ENCODE peak calls at places on chromosomes 5 and 9, in six cellular contexts. C, M, X, T, G and D are unnamed samples.

GRCh38 chr5:176744584-176744965 is 65.8 kb upstream of the UNC5A start:
- DNase-seq in C (no peak), M (peak), X (no peak), T (no peak), G (no peak), D (no peak)

GRCh38 chr9:98916660-98917059 is 27.0 kb upstream of the COL15A1 start:
- DNase-seq in C (no peak), M (no peak), X (no peak), T (no peak), G (no peak), D (no peak)

GRCh38 chr5:154288145-154288544 is 97.6 kb downstream of the GALNT10 start:
- DNase-seq in C (no peak), M (no peak), X (no peak), T (no peak), G (no peak), D (no peak)

GRCh38 chr5:177334155-177334551 is 17.3 kb downstream of the LMAN2 start:
- DNase-seq in C (no peak), M (no peak), X (no peak), T (no peak), G (no peak), D (no peak)

GRCh38 chr9:134192951-134193731 is 28.8 kb upstream of the RNU6ATAC start:
- DNase-seq in C (no peak), M (no peak), X (peak), T (no peak), G (no peak), D (no peak)

GRCh38 chr9:108634164-108634563 is 221.6 kb downstream of the ACTL7B start:
- DNase-seq in C (no peak), M (no peak), X (no peak), T (no peak), G (no peak), D (peak)

GRCh38 chr5:4330327-4330726 is 734.7 kb downstream of the IRX1 start:
- DNase-seq in C (no peak), M (no peak), X (no peak), T (no peak), G (no peak), D (no peak)

GRCh38 chr5:87885727-87886126 is 382.9 kb downstream of the TMEM161B start:
- DNase-seq in C (no peak), M (peak), X (no peak), T (no peak), G (no peak), D (no peak)

GRCh38 chr9:85522459-85523092 is 219.2 kb downstream of the AGTPBP1 start:
- DNase-seq in C (peak), M (no peak), X (peak), T (no peak), G (no peak), D (peak)

GRCh38 chr9:128232811-128233428 is 29.7 kb downstream of the DNM1 start:
- DNase-seq in C (no peak), M (no peak), X (no peak), T (no peak), G (no peak), D (no peak)

GRCh38 chr5:3311443-3311842 is 284.2 kb upstream of the IRX1 start:
- DNase-seq in C (no peak), M (no peak), X (no peak), T (no peak), G (no peak), D (no peak)

GRCh38 chr5:144549580-144549979 is 378.9 kb downstream of the KCTD16 start:
- DNase-seq in C (no peak), M (no peak), X (no peak), T (no peak), G (no peak), D (no peak)

GRCh38 chr5:142982821-142983200 is 212.6 kb downstream of the ARHGAP26 start:
- DNase-seq in C (no peak), M (no peak), X (no peak), T (no peak), G (no peak), D (no peak)

GRCh38 chr5:149405550-149406202 is 26.6 kb upstream of the IL17B start:
- DNase-seq in C (no peak), M (no peak), X (no peak), T (no peak), G (no peak), D (no peak)

GRCh38 chr5:177537389-177538361 is 16.7 kb downstream of the FAM193B start:
- DNase-seq in C (peak), M (no peak), X (no peak), T (no peak), G (no peak), D (no peak)

GRCh38 chr5:21880164-21880563 is 973.0 kb downstream of the CDH12 start:
- DNase-seq in C (no peak), M (no peak), X (no peak), T (no peak), G (no peak), D (no peak)

GRCh38 chr5:64872044-64872443 is 103.3 kb downstream of the CWC27 start:
- DNase-seq in C (no peak), M (no peak), X (no peak), T (no peak), G (no peak), D (no peak)

GRCh38 chr9:14372437-14373318 is 58.7 kb upstream of the NFIB start:
- DNase-seq in C (peak), M (peak), X (no peak), T (no peak), G (no peak), D (peak)

GRCh38 chr5:125336401-125336800 is 590.0 kb upstream of the ZNF608 start:
- DNase-seq in C (no peak), M (no peak), X (no peak), T (no peak), G (no peak), D (no peak)

GRCh38 chr9:504921-505821 is 290.5 kb downstream of the DOCK8 start:
- DNase-seq in C (no peak), M (no peak), X (peak), T (peak), G (peak), D (no peak)

GRCh38 chr9:117704024-117704575 is at the start of gene TLR4:
- DNase-seq in C (peak), M (peak), X (no peak), T (peak), G (no peak), D (no peak)

GRCh38 chr9:109520475-109521132 is 22.5 kb upstream of the PTPN3 start:
- DNase-seq in C (peak), M (peak), X (peak), T (no peak), G (no peak), D (peak)

GRCh38 chr5:99037668-99038067 is 108.9 kb upstream of the CHD1 start:
- DNase-seq in C (no peak), M (no peak), X (no peak), T (no peak), G (no peak), D (no peak)

GRCh38 chr5:53560028-53560427 is 411 bp upstream of the NDUFS4 start:
- DNase-seq in C (peak), M (no peak), X (no peak), T (no peak), G (peak), D (no peak)

GRCh38 chr5:56481147-56481997 is 248.2 kb upstream of the ANKRD55 start:
- DNase-seq in C (no peak), M (peak), X (peak), T (peak), G (peak), D (no peak)

GRCh38 chr5:71923755-71924154 is 183.5 kb upstream of the MAP1B start:
- DNase-seq in C (no peak), M (no peak), X (no peak), T (no peak), G (no peak), D (no peak)

GRCh38 chr9:137000177-137000930 is 4.0 kb upstream of the CLIC3 start:
- DNase-seq in C (no peak), M (no peak), X (no peak), T (no peak), G (no peak), D (no peak)

GRCh38 chr5:180329606-180330269 is 23.4 kb downstream of the GFPT2 start:
- DNase-seq in C (no peak), M (no peak), X (no peak), T (no peak), G (no peak), D (no peak)

GRCh38 chr5:55547792-55548191 is 13.0 kb upstream of the PLPP1 start:
- DNase-seq in C (no peak), M (no peak), X (no peak), T (no peak), G (no peak), D (no peak)

GRCh38 chr5:55650391-55650790 is 61.7 kb downstream of the SLC38A9 start:
- DNase-seq in C (no peak), M (no peak), X (no peak), T (no peak), G (no peak), D (no peak)

GRCh38 chr5:159987031-159987674 is 21.8 kb upstream of the TTC1 start:
- DNase-seq in C (peak), M (peak), X (peak), T (peak), G (peak), D (peak)

GRCh38 chr5:159050408-159051091 is 49.2 kb downstream of the EBF1 start:
- DNase-seq in C (no peak), M (no peak), X (peak), T (no peak), G (no peak), D (no peak)